ENCODE peak calls at places on chromosomes 13 and 19, in eight cellular contexts. S is WERI-Rb-1; U is tibial nerve; P is IMR-90; Y is CD8-positive, alpha-beta memory T cell; T is endodermal cell; G is lower lobe of right lung; F is heart left ventricle. R is an unnamed sample.

GRCh38 chr19:1288528-1289394 is 3.1 kb downstream of the EFNA2 start:
- DNase-seq in U (no peak), T (no peak), G (no peak), S (no peak), P (no peak), F (no peak), Y (no peak), R (no peak)

GRCh38 chr19:45876411-45877197 is 9.3 kb downstream of the IRF2BP1 start:
- DNase-seq in G (no peak), P (peak), S (no peak), F (peak), T (peak), Y (no peak), U (peak), R (no peak)

GRCh38 chr13:33722216-33722900 is 95.6 kb upstream of the RFC3 start:
- DNase-seq in T (no peak), U (no peak), F (no peak), Y (no peak), G (no peak), S (no peak), P (peak), R (no peak)

GRCh38 chr13:108003626-108004025 is 211.7 kb downstream of the LIG4 start:
- DNase-seq in S (no peak), F (no peak), Y (no peak), P (no peak), T (no peak), U (no peak), G (no peak), R (no peak)

GRCh38 chr19:33590224-33590623 is 31.5 kb upstream of the CHST8 start:
- DNase-seq in P (no peak), Y (no peak), F (no peak), S (no peak), U (no peak), T (no peak), G (no peak), R (no peak)

GRCh38 chr19:17448190-17448967 is at the start of gene TMEM221:
- DNase-seq in Y (peak), U (peak), T (peak), P (no peak), S (no peak), F (peak), G (peak), R (no peak)

GRCh38 chr19:1945899-1946298 is 4.9 kb downstream of the CSNK1G2 start:
- DNase-seq in P (no peak), T (peak), S (peak), F (no peak), G (no peak), Y (no peak), U (peak), R (no peak)

GRCh38 chr13:114002009-114002544 is 28.2 kb upstream of the C13orf46 start:
- DNase-seq in T (no peak), F (no peak), G (peak), P (no peak), S (no peak), U (no peak), Y (no peak), R (no peak)

GRCh38 chr19:39582442-39582841 is 19.9 kb upstream of the LGALS13 start:
- DNase-seq in G (no peak), T (no peak), Y (no peak), S (no peak), U (no peak), P (no peak), F (no peak), R (no peak)

GRCh38 chr19:39499082-39499642 is 415 bp downstream of the DLL3 start:
- DNase-seq in P (no peak), U (no peak), Y (no peak), S (peak), G (no peak), F (no peak), T (peak), R (no peak)

GRCh38 chr19:31501427-31502195 is 152.4 kb upstream of the TSHZ3 start:
- DNase-seq in F (no peak), P (no peak), Y (no peak), G (no peak), S (no peak), T (no peak), U (no peak), R (no peak)

GRCh38 chr19:55216461-55217198 is 7.3 kb upstream of the PTPRH start:
- DNase-seq in T (peak), Y (peak), G (peak), P (peak), F (peak), S (peak), U (peak), R (peak)

GRCh38 chr19:10120538-10121198 is 969 bp upstream of the EIF3G start:
- DNase-seq in P (peak), T (no peak), Y (no peak), F (no peak), G (no peak), U (no peak), S (no peak), R (no peak)

GRCh38 chr19:7789447-7789846 is 26.4 kb downstream of the CLEC4M start:
- DNase-seq in U (no peak), S (no peak), Y (no peak), T (peak), F (no peak), G (no peak), P (no peak), R (no peak)

DNA sequence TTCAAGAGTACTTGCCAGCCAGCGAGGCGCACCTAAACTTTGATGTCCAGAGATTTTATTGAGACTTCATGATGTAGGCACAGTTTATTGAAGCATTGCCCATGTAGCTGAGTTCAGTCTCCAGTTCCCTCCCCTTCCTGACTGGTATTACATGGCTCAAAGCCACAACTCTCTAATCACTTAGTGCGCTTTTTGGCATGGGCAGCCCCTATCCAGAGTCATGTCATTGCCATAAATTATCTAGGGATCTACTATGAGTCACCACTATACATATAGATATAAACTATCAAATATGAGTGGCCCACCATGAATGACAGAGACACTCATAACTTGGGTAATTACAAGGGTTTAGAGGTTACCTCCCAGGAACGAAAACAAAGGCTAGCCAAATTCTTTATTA is 7.7 kb downstream of the ZNF614 start:
- DNase-seq in P (no peak), T (no peak), G (no peak), F (no peak), Y (no peak), U (no peak), S (no peak), R (no peak)
- H3K27ac ChIP-seq in P (no peak), T (no peak), G (no peak), F (no peak), Y (no peak), U (no peak), S (no peak), R (no peak)

DNA sequence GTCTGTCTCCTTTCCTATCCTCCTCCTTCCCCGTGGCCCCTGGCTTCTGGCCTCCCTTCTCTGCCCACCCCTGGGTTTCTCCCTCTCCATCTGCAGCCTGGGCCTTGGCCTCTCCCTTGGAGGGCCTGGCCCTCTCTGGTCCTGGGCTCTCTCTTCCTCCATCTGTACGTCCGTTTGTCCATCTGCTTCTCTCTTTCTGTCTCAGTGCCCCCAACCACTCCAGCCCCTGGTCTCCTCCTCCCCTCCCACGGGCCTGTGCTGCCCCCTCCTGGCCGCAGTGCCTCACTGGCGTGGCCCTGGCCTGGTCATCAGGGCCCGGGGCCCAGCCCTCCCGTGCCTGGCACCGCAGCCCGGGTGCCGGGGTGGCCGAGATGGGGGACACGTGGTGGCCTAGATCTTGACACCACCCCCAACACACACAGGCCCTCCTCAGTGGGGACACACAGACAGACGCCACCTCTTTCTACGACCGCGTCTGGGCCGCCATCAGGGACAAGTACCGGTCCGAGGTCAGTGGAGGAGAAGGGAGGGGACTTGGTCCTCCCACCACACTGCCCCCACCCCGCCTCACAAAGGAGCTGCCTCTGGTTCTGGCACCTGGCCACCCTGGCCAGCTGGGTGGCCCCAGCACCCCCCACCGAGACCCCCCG is 11.3 kb downstream of the PRKCSH start:
- DNase-seq in G (no peak), T (peak), S (peak), P (no peak), U (peak), Y (peak), F (peak), R (peak)
- H3K27ac ChIP-seq in G (no peak), T (no peak), S (no peak), P (no peak), U (no peak), Y (no peak), F (no peak), R (peak)

DNA sequence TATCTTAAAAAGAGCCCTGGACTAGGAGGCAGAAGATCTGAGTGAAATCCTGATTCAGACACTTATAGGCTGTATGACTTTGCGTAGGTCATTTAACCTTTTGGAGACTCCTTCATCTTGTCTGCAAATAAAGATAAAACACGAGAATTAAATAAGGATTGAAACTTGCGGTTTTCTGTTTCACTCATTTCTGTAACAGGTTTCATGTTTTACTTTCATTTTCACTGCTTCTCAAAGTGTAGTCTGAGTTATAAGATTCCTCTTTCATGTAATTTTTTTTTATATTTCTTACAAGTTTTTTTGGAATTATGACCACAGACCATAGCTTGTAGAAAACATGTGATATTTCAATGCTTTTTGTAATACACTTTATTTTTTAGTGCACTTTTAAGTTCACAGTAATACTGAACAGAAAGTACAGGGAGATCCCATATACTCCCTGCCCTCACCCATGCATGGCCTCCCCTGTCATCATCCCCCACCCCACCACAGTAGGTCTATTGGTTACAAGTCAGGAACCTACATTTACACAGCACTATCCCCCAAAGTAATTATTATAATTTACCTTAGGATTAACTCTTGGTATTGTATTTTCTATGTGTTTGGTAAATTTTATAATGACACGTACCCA is 174.6 kb downstream of the ITGBL1 start:
- DNase-seq in Y (no peak), P (peak), G (no peak), U (no peak), T (no peak), S (no peak), F (no peak), R (no peak)
- H3K27ac ChIP-seq in Y (no peak), P (no peak), G (peak), U (peak), T (no peak), S (no peak), F (no peak), R (no peak)

GRCh38 chr13:106528711-106529414 is 6.6 kb downstream of the EFNB2 start:
- DNase-seq in G (no peak), F (no peak), T (peak), Y (no peak), P (no peak), S (peak), U (no peak), R (no peak)

GRCh38 chr13:106527806-106528205 is 7.7 kb downstream of the EFNB2 start:
- DNase-seq in F (no peak), P (no peak), U (no peak), G (no peak), S (no peak), T (no peak), Y (no peak), R (no peak)

GRCh38 chr13:106530209-106530906 is 5.1 kb downstream of the EFNB2 start:
- DNase-seq in U (no peak), P (no peak), Y (no peak), T (no peak), S (no peak), G (no peak), F (peak), R (peak)

GRCh38 chr13:106530907-106531520 is 4.4 kb downstream of the EFNB2 start:
- DNase-seq in S (peak), Y (no peak), P (no peak), G (no peak), T (no peak), U (no peak), F (no peak), R (no peak)

DNA sequence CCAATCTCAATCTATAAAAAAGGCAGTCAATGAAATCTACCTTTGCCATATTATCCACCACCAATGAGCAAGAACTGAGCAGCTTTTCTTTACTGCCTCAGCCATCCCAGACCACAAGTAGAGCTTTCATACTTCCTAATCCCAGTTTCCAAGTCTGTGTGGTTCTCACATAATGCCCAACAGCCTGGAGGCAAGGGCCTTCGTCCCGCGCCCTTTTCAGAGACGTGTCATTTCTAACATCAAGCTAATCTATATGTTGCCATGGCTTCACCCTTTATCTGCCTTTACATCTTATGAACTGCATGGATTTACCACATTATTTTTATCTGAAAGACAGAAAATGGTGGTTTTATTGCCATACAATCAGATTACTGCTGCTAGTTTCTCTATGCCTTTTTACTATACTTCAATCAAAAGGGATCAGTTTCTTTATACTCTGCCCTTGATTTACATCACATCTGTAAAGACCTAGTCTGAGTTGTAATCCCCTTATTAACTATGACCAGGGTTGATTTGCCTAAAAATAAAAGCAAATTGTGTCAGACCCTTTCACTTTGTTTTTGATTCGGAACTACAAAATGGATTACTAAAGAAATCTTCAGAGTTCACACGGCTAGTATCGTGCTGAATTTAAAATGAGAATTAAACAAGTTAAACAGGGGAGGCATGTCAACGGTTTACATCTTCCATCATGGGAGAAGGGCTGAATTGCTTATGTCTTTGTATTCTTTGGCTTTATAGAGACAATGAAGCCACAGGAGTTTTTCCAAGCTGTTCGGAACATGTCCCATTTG is 5.8 kb downstream of the EFNB2 start:
- DNase-seq in G (no peak), P (no peak), S (peak), Y (no peak), F (no peak), U (no peak), T (no peak), R (no peak)
- H3K27ac ChIP-seq in G (peak), P (no peak), S (no peak), Y (no peak), F (peak), U (no peak), T (peak), R (peak)

GRCh38 chr19:37987356-37988332 is 80.6 kb downstream of the SIPA1L3 start:
- DNase-seq in T (peak), U (no peak), P (no peak), Y (no peak), G (no peak), S (no peak), F (no peak), R (no peak)
- H3K27ac ChIP-seq in T (no peak), U (no peak), P (no peak), Y (no peak), G (no peak), S (no peak), F (no peak), R (no peak)